ENCODE peak calls at places on chromosomes 3 and 15, in eight cellular contexts. S, M, L, T, F, Y, C and G are unnamed samples.

GRCh38 chr15:60568301-60568742 is 89.4 kb upstream of the ICE2 start:
- DNase-seq in S (no peak), M (no peak), L (no peak), T (no peak), F (no peak), Y (no peak), C (no peak), G (no peak)

GRCh38 chr3:129424185-129424841 is 4.1 kb downstream of the EFCAB12 start:
- DNase-seq in S (no peak), M (peak), L (no peak), T (peak), F (no peak), Y (no peak), C (no peak), G (no peak)

GRCh38 chr15:71634820-71635219 is 175.5 kb upstream of the NR2E3 start:
- DNase-seq in S (peak), M (no peak), L (no peak), T (no peak), F (no peak), Y (no peak), C (no peak), G (peak)

GRCh38 chr3:32110233-32110760 is 3.9 kb downstream of the GPD1L start:
- DNase-seq in S (no peak), M (peak), L (no peak), T (no peak), F (no peak), Y (no peak), C (no peak), G (no peak)

GRCh38 chr3:177772908-177773557 is 575.8 kb upstream of the TBL1XR1 start:
- DNase-seq in S (no peak), M (no peak), L (no peak), T (no peak), F (no peak), Y (no peak), C (no peak), G (no peak)

GRCh38 chr15:67010898-67011619 is 54.3 kb upstream of the SMAD3 start:
- DNase-seq in S (no peak), M (no peak), L (no peak), T (peak), F (no peak), Y (no peak), C (no peak), G (no peak)

GRCh38 chr3:187568171-187568570 is 102.0 kb downstream of the SST start:
- DNase-seq in S (no peak), M (no peak), L (no peak), T (no peak), F (no peak), Y (peak), C (no peak), G (no peak)

GRCh38 chr3:109018828-109019227 is 65.1 kb upstream of the GUCA1C start:
- DNase-seq in S (no peak), M (peak), L (no peak), T (no peak), F (no peak), Y (no peak), C (no peak), G (no peak)

GRCh38 chr15:57751177-57751800 is 44.8 kb downstream of the POLR2M start:
- DNase-seq in S (peak), M (peak), L (no peak), T (peak), F (no peak), Y (no peak), C (no peak), G (no peak)

GRCh38 chr3:86109434-86109833 is 881.5 kb downstream of the VGLL3 start:
- DNase-seq in S (no peak), M (peak), L (no peak), T (no peak), F (no peak), Y (no peak), C (no peak), G (no peak)

GRCh38 chr3:183013857-183014256 is 33.5 kb upstream of the DCUN1D1 start:
- DNase-seq in S (no peak), M (no peak), L (no peak), T (no peak), F (no peak), Y (no peak), C (no peak), G (no peak)

GRCh38 chr3:169133178-169134161 is 530.0 kb downstream of the MECOM start:
- DNase-seq in S (peak), M (peak), L (no peak), T (peak), F (no peak), Y (no peak), C (no peak), G (no peak)

GRCh38 chr3:189967254-189967865 is 153.3 kb downstream of the P3H2 start:
- DNase-seq in S (peak), M (peak), L (no peak), T (peak), F (no peak), Y (peak), C (peak), G (no peak)

GRCh38 chr3:39961404-39961693 is 151.9 kb downstream of the MYRIP start:
- DNase-seq in S (peak), M (no peak), L (no peak), T (no peak), F (no peak), Y (no peak), C (no peak), G (no peak)